ENCODE peak calls at places on chromosome 20, in six cellular contexts. P, N, X, R, O and G are unnamed samples.

GRCh38 chr20:47327711-47328110 is 28.8 kb downstream of the ZMYND8 start:
- ATAC-seq in P (no peak), N (no peak), X (no peak), R (no peak), O (no peak), G (no peak)

GRCh38 chr20:51985013-51985415 is 182.7 kb upstream of the SALL4 start:
- ATAC-seq in P (no peak), N (peak; percentile 86), X (no peak), R (peak; percentile 86), O (peak; percentile 76), G (peak; percentile 92)

GRCh38 chr20:19757487-19757972 is 528 bp upstream of the RIN2 start:
- ATAC-seq in P (no peak), N (peak; percentile 72), X (peak; percentile 36), R (peak; percentile 84), O (peak; percentile 79), G (peak; percentile 91)

GRCh38 chr20:19823971-19824370 is 65.9 kb downstream of the RIN2 start:
- ATAC-seq in P (no peak), N (no peak), X (no peak), R (peak; percentile 62), O (no peak), G (peak; percentile 48)

GRCh38 chr20:17525650-17526049 is 5.5 kb downstream of the BFSP1 start:
- ATAC-seq in P (no peak), N (peak; percentile 81), X (peak; percentile 47), R (peak; percentile 39), O (peak; percentile 97), G (peak; percentile 13)

GRCh38 chr20:64039293-64040160 is 3.5 kb downstream of the C20orf204 start:
- ATAC-seq in P (no peak), N (peak; percentile 47), X (no peak), R (peak; percentile 46), O (peak; percentile 28), G (no peak)

GRCh38 chr20:24656391-24656790 is 187.0 kb downstream of the SYNDIG1 start:
- ATAC-seq in P (no peak), N (no peak), X (no peak), R (no peak), O (no peak), G (no peak)

GRCh38 chr20:64139200-64140081 is 24.8 kb upstream of the MYT1 start:
- ATAC-seq in P (no peak), N (no peak), X (no peak), R (no peak), O (no peak), G (no peak)